ENCODE peak calls at places on chromosomes 11 and 22, in six cellular contexts. One of them, this sample, is unnamed.

GRCh38 chr11:2086239-2087040 is 52.7 kb downstream of the IGF2 start:
- DNase-seq in IMR-90: no peak
- DNase-seq in naive thymus-derived CD4-positive, alpha-beta T cell: no peak
- DNase-seq in cardiac fibroblast: no peak
- DNase-seq in spleen: peak; percentile 46
- DNase-seq in left ventricle myocardium inferior: no peak
- DNase-seq in this sample: no peak

GRCh38 chr22:49660321-49660720 is 167.4 kb downstream of the BRD1 start:
- DNase-seq in spleen: no peak
- DNase-seq in IMR-90: no peak
- DNase-seq in left ventricle myocardium inferior: no peak
- DNase-seq in cardiac fibroblast: no peak
- DNase-seq in naive thymus-derived CD4-positive, alpha-beta T cell: no peak
- DNase-seq in this sample: no peak

GRCh38 chr22:31872209-31872608 is 72.1 kb upstream of the YWHAH start:
- DNase-seq in left ventricle myocardium inferior: no peak
- DNase-seq in IMR-90: no peak
- DNase-seq in spleen: peak; percentile 4
- DNase-seq in naive thymus-derived CD4-positive, alpha-beta T cell: no peak
- DNase-seq in cardiac fibroblast: peak; percentile 29
- DNase-seq in this sample: no peak

GRCh38 chr11:2272241-2272945 is 2.0 kb upstream of the ASCL2 start:
- DNase-seq in spleen: no peak
- DNase-seq in IMR-90: no peak
- DNase-seq in naive thymus-derived CD4-positive, alpha-beta T cell: no peak
- DNase-seq in cardiac fibroblast: no peak
- DNase-seq in left ventricle myocardium inferior: no peak
- DNase-seq in this sample: no peak

GRCh38 chr11:125382211-125382807 is 113.8 kb downstream of the FEZ1 start:
- DNase-seq in naive thymus-derived CD4-positive, alpha-beta T cell: no peak
- DNase-seq in left ventricle myocardium inferior: no peak
- DNase-seq in spleen: peak; percentile 50
- DNase-seq in IMR-90: no peak
- DNase-seq in cardiac fibroblast: no peak
- DNase-seq in this sample: no peak

GRCh38 chr11:68828155-68828931 is 13.4 kb downstream of the CPT1A start:
- DNase-seq in spleen: peak; percentile 87
- DNase-seq in naive thymus-derived CD4-positive, alpha-beta T cell: no peak
- DNase-seq in cardiac fibroblast: no peak
- DNase-seq in IMR-90: no peak
- DNase-seq in left ventricle myocardium inferior: peak; percentile 48
- DNase-seq in this sample: no peak

GRCh38 chr11:85935751-85936150 is 80.6 kb downstream of the CCDC83 start:
- DNase-seq in left ventricle myocardium inferior: no peak
- DNase-seq in IMR-90: no peak
- DNase-seq in cardiac fibroblast: no peak
- DNase-seq in naive thymus-derived CD4-positive, alpha-beta T cell: no peak
- DNase-seq in spleen: no peak
- DNase-seq in this sample: no peak

GRCh38 chr22:50002791-50003190 is 9.8 kb downstream of the IL17REL start:
- DNase-seq in left ventricle myocardium inferior: no peak
- DNase-seq in cardiac fibroblast: no peak
- DNase-seq in naive thymus-derived CD4-positive, alpha-beta T cell: no peak
- DNase-seq in spleen: no peak
- DNase-seq in IMR-90: peak; percentile 27
- DNase-seq in this sample: no peak

GRCh38 chr22:48738204-48738980 is 1089.3 kb downstream of the BRD1 start:
- DNase-seq in spleen: peak; percentile 51
- DNase-seq in left ventricle myocardium inferior: no peak
- DNase-seq in IMR-90: no peak
- DNase-seq in cardiac fibroblast: no peak
- DNase-seq in naive thymus-derived CD4-positive, alpha-beta T cell: no peak
- DNase-seq in this sample: no peak

GRCh38 chr22:29478326-29479276 is 1.4 kb upstream of the NEFH start:
- DNase-seq in spleen: no peak
- DNase-seq in cardiac fibroblast: no peak
- DNase-seq in left ventricle myocardium inferior: no peak
- DNase-seq in IMR-90: no peak
- DNase-seq in naive thymus-derived CD4-positive, alpha-beta T cell: no peak
- DNase-seq in this sample: no peak

GRCh38 chr11:78234006-78234405 is 45.3 kb downstream of the USP35 start:
- DNase-seq in naive thymus-derived CD4-positive, alpha-beta T cell: no peak
- DNase-seq in left ventricle myocardium inferior: no peak
- DNase-seq in IMR-90: no peak
- DNase-seq in spleen: no peak
- DNase-seq in cardiac fibroblast: no peak
- DNase-seq in this sample: no peak

GRCh38 chr11:50080256-50080655 is 47.6 kb downstream of the OR4C45 start:
- DNase-seq in naive thymus-derived CD4-positive, alpha-beta T cell: no peak
- DNase-seq in cardiac fibroblast: no peak
- DNase-seq in spleen: no peak
- DNase-seq in left ventricle myocardium inferior: no peak
- DNase-seq in IMR-90: no peak
- DNase-seq in this sample: no peak

GRCh38 chr22:41768420-41768819 is 32.1 kb upstream of the CCDC134 start:
- DNase-seq in left ventricle myocardium inferior: no peak
- DNase-seq in IMR-90: peak; percentile 34
- DNase-seq in cardiac fibroblast: peak; percentile 31
- DNase-seq in naive thymus-derived CD4-positive, alpha-beta T cell: no peak
- DNase-seq in spleen: no peak
- DNase-seq in this sample: no peak

GRCh38 chr11:33930317-33931021 is 38.6 kb upstream of the LMO2 start:
- DNase-seq in naive thymus-derived CD4-positive, alpha-beta T cell: no peak
- DNase-seq in spleen: no peak
- DNase-seq in cardiac fibroblast: peak; percentile 87
- DNase-seq in IMR-90: no peak
- DNase-seq in left ventricle myocardium inferior: peak; percentile 17
- DNase-seq in this sample: no peak

GRCh38 chr22:38352436-38352835 is 35.2 kb upstream of the CSNK1E start:
- DNase-seq in IMR-90: no peak
- DNase-seq in spleen: peak; percentile 51
- DNase-seq in cardiac fibroblast: no peak
- DNase-seq in left ventricle myocardium inferior: no peak
- DNase-seq in naive thymus-derived CD4-positive, alpha-beta T cell: no peak
- DNase-seq in this sample: no peak

GRCh38 chr22:35219012-35219411 is 38.3 kb upstream of the HMGXB4 start:
- DNase-seq in IMR-90: peak; percentile 69
- DNase-seq in left ventricle myocardium inferior: no peak
- DNase-seq in naive thymus-derived CD4-positive, alpha-beta T cell: no peak
- DNase-seq in cardiac fibroblast: peak; percentile 3
- DNase-seq in spleen: no peak
- DNase-seq in this sample: no peak

GRCh38 chr22:22085702-22086500 is 103.3 kb upstream of the TOP3B start:
- DNase-seq in left ventricle myocardium inferior: no peak
- DNase-seq in IMR-90: peak; percentile 72
- DNase-seq in naive thymus-derived CD4-positive, alpha-beta T cell: no peak
- DNase-seq in cardiac fibroblast: no peak
- DNase-seq in spleen: no peak
- DNase-seq in this sample: no peak

DNA sequence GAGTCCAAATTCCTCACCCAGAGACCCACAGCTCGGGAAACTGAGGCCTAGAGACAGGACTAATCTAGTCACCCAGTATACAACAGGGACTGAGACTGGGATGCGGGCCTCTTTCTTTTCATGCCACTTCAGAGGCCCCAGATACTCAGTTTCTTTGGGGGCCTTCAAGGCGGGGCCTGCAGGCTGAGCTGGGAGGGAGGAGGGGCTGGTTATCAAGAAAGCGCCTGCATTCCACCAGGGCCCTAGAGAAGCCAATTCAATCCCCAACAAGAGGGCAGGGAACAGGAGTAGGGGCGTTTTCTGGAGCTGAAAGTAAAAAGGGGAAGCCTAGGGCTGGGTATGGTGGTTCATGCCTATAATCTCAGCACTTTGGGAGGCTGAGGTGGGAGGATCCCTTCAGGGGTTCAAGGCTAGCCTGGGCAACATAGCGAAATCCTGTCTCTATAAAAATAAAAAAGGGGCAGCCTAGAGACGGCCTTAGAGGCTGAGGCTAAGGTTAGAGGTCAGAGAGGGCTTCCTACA is 1.6 kb downstream of the ATG2A start:
- DNase-seq in left ventricle myocardium inferior: no peak
- DNase-seq in naive thymus-derived CD4-positive, alpha-beta T cell: no peak
- DNase-seq in spleen: no peak
- DNase-seq in cardiac fibroblast: no peak
- DNase-seq in IMR-90: no peak
- DNase-seq in this sample: no peak
- H3K4me3 ChIP-seq in left ventricle myocardium inferior: peak overlapping the region; percentile 75
- H3K4me3 ChIP-seq in naive thymus-derived CD4-positive, alpha-beta T cell: no peak overlapping the region
- H3K4me3 ChIP-seq in spleen: peak overlapping the region; percentile 59
- H3K4me3 ChIP-seq in cardiac fibroblast: no peak overlapping the region
- H3K4me3 ChIP-seq in IMR-90: no peak overlapping the region
- H3K4me3 ChIP-seq in this sample: peak overlapping the region; percentile 97

GRCh38 chr11:119481667-119482400 is 58.9 kb upstream of the THY1 start:
- DNase-seq in naive thymus-derived CD4-positive, alpha-beta T cell: no peak
- DNase-seq in cardiac fibroblast: no peak
- DNase-seq in IMR-90: no peak
- DNase-seq in spleen: peak; percentile 64
- DNase-seq in left ventricle myocardium inferior: no peak
- DNase-seq in this sample: no peak

GRCh38 chr11:119479685-119480275 is 56.8 kb upstream of the THY1 start:
- DNase-seq in IMR-90: peak; percentile 65
- DNase-seq in left ventricle myocardium inferior: no peak
- DNase-seq in spleen: no peak
- DNase-seq in cardiac fibroblast: peak; percentile 63
- DNase-seq in naive thymus-derived CD4-positive, alpha-beta T cell: no peak
- DNase-seq in this sample: no peak

GRCh38 chr11:119482561-119483001 is 59.6 kb upstream of the THY1 start:
- DNase-seq in spleen: peak; percentile 54
- DNase-seq in cardiac fibroblast: no peak
- DNase-seq in IMR-90: no peak
- DNase-seq in naive thymus-derived CD4-positive, alpha-beta T cell: no peak
- DNase-seq in left ventricle myocardium inferior: no peak
- DNase-seq in this sample: no peak

GRCh38 chr11:119480375-119481020 is 57.5 kb upstream of the THY1 start:
- DNase-seq in left ventricle myocardium inferior: no peak
- DNase-seq in IMR-90: no peak
- DNase-seq in cardiac fibroblast: no peak
- DNase-seq in naive thymus-derived CD4-positive, alpha-beta T cell: no peak
- DNase-seq in spleen: no peak
- DNase-seq in this sample: no peak

DNA sequence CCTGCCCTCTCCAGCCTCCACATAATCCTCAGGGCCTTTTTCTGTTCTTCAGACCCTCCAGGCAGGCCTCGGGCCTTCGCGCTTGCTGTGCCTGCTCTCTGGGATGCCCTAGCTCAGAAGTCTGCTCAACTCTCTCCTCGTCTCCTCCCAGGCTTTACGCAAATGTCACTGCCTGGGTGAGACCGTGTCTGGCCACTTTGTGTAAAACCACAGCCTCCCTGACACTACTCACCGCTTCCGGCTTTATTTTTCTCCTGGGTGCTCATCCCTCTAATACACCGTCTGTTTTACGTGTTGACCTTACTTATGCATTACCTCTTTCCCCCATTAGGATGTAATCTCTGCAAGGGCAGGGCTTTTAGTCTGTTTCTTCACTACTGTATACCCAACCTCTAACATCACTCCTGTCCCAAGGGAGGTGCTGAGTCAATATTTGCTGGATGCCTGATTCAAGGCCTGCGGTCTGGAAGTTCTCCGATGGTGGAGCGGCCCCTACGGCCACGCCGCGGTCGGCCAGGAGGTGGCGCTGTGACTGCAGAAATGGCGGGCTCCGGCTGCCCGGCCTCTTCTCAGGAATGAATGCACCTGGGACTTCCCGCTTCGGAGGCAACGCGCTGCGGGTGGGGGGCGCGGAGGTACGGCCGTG is 58.2 kb upstream of the THY1 start:
- DNase-seq in cardiac fibroblast: peak; percentile 97
- DNase-seq in left ventricle myocardium inferior: peak; percentile 70
- DNase-seq in naive thymus-derived CD4-positive, alpha-beta T cell: peak; percentile 75
- DNase-seq in IMR-90: peak; percentile 93
- DNase-seq in spleen: peak; percentile 91
- DNase-seq in this sample: peak; percentile 95
- H3K4me3 ChIP-seq in cardiac fibroblast: no peak overlapping the region
- H3K4me3 ChIP-seq in left ventricle myocardium inferior: peak overlapping the region; percentile 35
- H3K4me3 ChIP-seq in naive thymus-derived CD4-positive, alpha-beta T cell: no peak overlapping the region
- H3K4me3 ChIP-seq in IMR-90: no peak overlapping the region
- H3K4me3 ChIP-seq in spleen: no peak overlapping the region
- H3K4me3 ChIP-seq in this sample: no peak overlapping the region

DNA sequence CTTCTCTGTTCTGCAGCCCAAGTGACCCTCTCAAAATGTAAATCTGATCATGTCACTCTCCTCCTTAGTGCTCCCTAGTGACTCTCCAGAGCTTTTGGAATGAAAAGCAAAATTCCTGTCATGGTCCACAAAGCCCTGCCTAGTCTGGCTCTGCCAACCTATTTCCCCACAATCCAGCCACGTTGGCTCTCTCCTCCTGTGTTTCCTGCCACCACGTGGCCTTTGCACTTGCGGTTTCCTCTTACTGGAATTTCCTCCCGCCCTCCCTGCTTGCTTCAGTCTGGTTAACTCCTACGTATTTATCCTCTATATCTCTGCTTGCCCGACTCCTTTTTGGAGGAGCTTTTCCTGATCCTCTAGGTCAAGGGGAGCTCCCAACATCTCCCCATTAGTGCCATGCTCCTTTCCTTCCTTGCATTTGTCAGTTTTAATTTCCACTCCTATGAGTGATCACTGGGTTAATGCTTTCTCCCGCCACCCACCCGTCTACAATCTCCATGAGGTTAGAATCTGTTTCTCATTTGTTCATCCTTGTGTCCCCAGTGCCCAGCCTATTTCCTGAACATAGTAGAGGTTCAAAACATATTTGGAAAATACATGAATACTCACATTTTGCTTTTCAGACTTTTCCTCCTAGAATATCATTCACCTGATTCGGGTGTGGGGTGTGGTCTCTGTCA is 11.5 kb downstream of the NNMT start:
- DNase-seq in spleen: no peak
- DNase-seq in cardiac fibroblast: peak; percentile 96
- DNase-seq in left ventricle myocardium inferior: peak; percentile 45
- DNase-seq in naive thymus-derived CD4-positive, alpha-beta T cell: no peak
- DNase-seq in IMR-90: peak; percentile 59
- DNase-seq in this sample: peak; percentile 63
- H3K4me3 ChIP-seq in spleen: no peak overlapping the region
- H3K4me3 ChIP-seq in cardiac fibroblast: peak overlapping the region; percentile 6
- H3K4me3 ChIP-seq in left ventricle myocardium inferior: peak overlapping the region; percentile 26
- H3K4me3 ChIP-seq in naive thymus-derived CD4-positive, alpha-beta T cell: no peak overlapping the region
- H3K4me3 ChIP-seq in IMR-90: no peak overlapping the region
- H3K4me3 ChIP-seq in this sample: peak overlapping the region; percentile 5

GRCh38 chr11:63942803-63943202 is 4.0 kb downstream of the NAA40 start:
- DNase-seq in naive thymus-derived CD4-positive, alpha-beta T cell: no peak
- DNase-seq in cardiac fibroblast: no peak
- DNase-seq in IMR-90: no peak
- DNase-seq in spleen: no peak
- DNase-seq in left ventricle myocardium inferior: no peak
- DNase-seq in this sample: no peak

GRCh38 chr11:63941901-63942300 is 3.1 kb downstream of the NAA40 start:
- DNase-seq in left ventricle myocardium inferior: no peak
- DNase-seq in naive thymus-derived CD4-positive, alpha-beta T cell: no peak
- DNase-seq in spleen: no peak
- DNase-seq in IMR-90: no peak
- DNase-seq in cardiac fibroblast: no peak
- DNase-seq in this sample: no peak

GRCh38 chr11:63945482-63946163 is 6.8 kb downstream of the NAA40 start:
- DNase-seq in cardiac fibroblast: peak; percentile 85
- DNase-seq in IMR-90: peak; percentile 68
- DNase-seq in left ventricle myocardium inferior: peak; percentile 55
- DNase-seq in naive thymus-derived CD4-positive, alpha-beta T cell: no peak
- DNase-seq in spleen: no peak
- DNase-seq in this sample: no peak

GRCh38 chr11:63940786-63941185 is 2.0 kb downstream of the NAA40 start:
- DNase-seq in spleen: no peak
- DNase-seq in IMR-90: no peak
- DNase-seq in left ventricle myocardium inferior: no peak
- DNase-seq in naive thymus-derived CD4-positive, alpha-beta T cell: no peak
- DNase-seq in cardiac fibroblast: no peak
- DNase-seq in this sample: no peak

GRCh38 chr11:63944987-63945386 is 6.2 kb downstream of the NAA40 start:
- DNase-seq in cardiac fibroblast: no peak
- DNase-seq in left ventricle myocardium inferior: peak; percentile 45
- DNase-seq in IMR-90: no peak
- DNase-seq in naive thymus-derived CD4-positive, alpha-beta T cell: no peak
- DNase-seq in spleen: no peak
- DNase-seq in this sample: no peak
- H3K4me3 ChIP-seq in cardiac fibroblast: no peak overlapping the region
- H3K4me3 ChIP-seq in left ventricle myocardium inferior: peak overlapping the region; percentile 49
- H3K4me3 ChIP-seq in IMR-90: no peak overlapping the region
- H3K4me3 ChIP-seq in naive thymus-derived CD4-positive, alpha-beta T cell: no peak overlapping the region
- H3K4me3 ChIP-seq in spleen: no peak overlapping the region
- H3K4me3 ChIP-seq in this sample: no peak overlapping the region

This sample was measured in skeletal muscle cell.